ENCODE peak calls at places on chromosomes 12 and 14, in nine cellular contexts. W, T, Y, V, N, Z, H, S and I are unnamed samples.

GRCh38 chr12:617304-617915 is 45.8 kb downstream of the NINJ2 start:
- DNase-seq in W (no peak), T (no peak), Y (no peak), V (peak; percentile 37), N (no peak), Z (no peak), H (no peak), S (no peak), I (peak; percentile 74)

GRCh38 chr12:40946612-40947194 is 241.4 kb upstream of the PDZRN4 start:
- DNase-seq in W (no peak), T (peak; percentile 26), Y (no peak), V (no peak), N (no peak), Z (no peak), H (no peak), S (no peak), I (peak; percentile 4)

GRCh38 chr14:100498068-100498467 is 89.1 kb downstream of the BEGAIN start:
- DNase-seq in W (no peak), T (no peak), Y (no peak), V (no peak), N (no peak), Z (no peak), H (no peak), S (no peak), I (no peak)

GRCh38 chr14:35196571-35196970 is 74.2 kb downstream of the PRORP start:
- DNase-seq in W (no peak), T (no peak), Y (no peak), V (no peak), N (no peak), Z (no peak), H (no peak), S (no peak), I (no peak)

GRCh38 chr12:28550757-28551381 is 360.6 kb downstream of the CCDC91 start:
- DNase-seq in W (no peak), T (peak; percentile 23), Y (no peak), V (no peak), N (no peak), Z (no peak), H (no peak), S (no peak), I (no peak)

GRCh38 chr14:102249041-102249440 is 55.9 kb downstream of the MOK start:
- DNase-seq in W (no peak), T (no peak), Y (no peak), V (no peak), N (no peak), Z (no peak), H (no peak), S (no peak), I (no peak)

GRCh38 chr12:14769462-14769836 is 33.8 kb downstream of the WBP11 start:
- DNase-seq in W (no peak), T (peak; percentile 5), Y (no peak), V (no peak), N (peak; percentile 60), Z (no peak), H (peak; percentile 71), S (no peak), I (peak; percentile 45)

GRCh38 chr14:61581955-61582615 is 113.2 kb upstream of the HIF1A start:
- DNase-seq in W (no peak), T (no peak), Y (no peak), V (no peak), N (no peak), Z (no peak), H (no peak), S (no peak), I (no peak)

GRCh38 chr14:24367506-24368214 is at the start of gene NFATC4:
- DNase-seq in W (no peak), T (peak; percentile 89), Y (no peak), V (peak; percentile 87), N (peak; percentile 28), Z (no peak), H (peak; percentile 54), S (no peak), I (peak; percentile 80)

GRCh38 chr12:76810690-76811434 is 46.9 kb downstream of the ZDHHC17 start:
- DNase-seq in W (no peak), T (no peak), Y (no peak), V (no peak), N (no peak), Z (no peak), H (no peak), S (no peak), I (no peak)

GRCh38 chr12:23669691-23670090 is 279.8 kb downstream of the SOX5 start:
- DNase-seq in W (no peak), T (no peak), Y (no peak), V (no peak), N (no peak), Z (no peak), H (no peak), S (no peak), I (no peak)

GRCh38 chr12:3523058-3523457 is 32.1 kb downstream of the PRMT8 start:
- DNase-seq in W (no peak), T (no peak), Y (no peak), V (no peak), N (no peak), Z (no peak), H (no peak), S (no peak), I (no peak)

GRCh38 chr12:130316269-130316668 is 21.4 kb upstream of the PIWIL1 start:
- DNase-seq in W (no peak), T (no peak), Y (no peak), V (no peak), N (no peak), Z (no peak), H (no peak), S (no peak), I (no peak)

GRCh38 chr12:50753232-50753769 is 10.6 kb upstream of the ATF1 start:
- DNase-seq in W (no peak), T (no peak), Y (no peak), V (no peak), N (no peak), Z (no peak), H (no peak), S (no peak), I (no peak)

GRCh38 chr12:32450768-32451167 is 51.4 kb downstream of the FGD4 start:
- DNase-seq in W (no peak), T (no peak), Y (no peak), V (no peak), N (no peak), Z (no peak), H (no peak), S (no peak), I (no peak)

GRCh38 chr14:68663385-68664076 is 129.3 kb downstream of the ZFP36L1 start:
- DNase-seq in W (no peak), T (no peak), Y (no peak), V (no peak), N (peak; percentile 1), Z (peak; percentile 13), H (no peak), S (peak; percentile 82), I (no peak)

GRCh38 chr14:72962829-72963312 is 36.6 kb downstream of the DCAF4 start:
- DNase-seq in W (no peak), T (no peak), Y (no peak), V (no peak), N (no peak), Z (no peak), H (no peak), S (no peak), I (no peak)

GRCh38 chr12:42990387-42990786 is 400.8 kb upstream of the PRICKLE1 start:
- DNase-seq in W (no peak), T (no peak), Y (no peak), V (no peak), N (no peak), Z (no peak), H (no peak), S (no peak), I (no peak)

GRCh38 chr12:45599196-45599595 is 130.3 kb upstream of the ARID2 start:
- DNase-seq in W (no peak), T (no peak), Y (no peak), V (no peak), N (no peak), Z (no peak), H (no peak), S (no peak), I (no peak)

GRCh38 chr14:61256826-61257468 is 24.2 kb downstream of the TMEM30B start:
- DNase-seq in W (no peak), T (no peak), Y (no peak), V (peak; percentile 34), N (no peak), Z (no peak), H (no peak), S (no peak), I (no peak)

GRCh38 chr12:29309320-29309902 is 71.6 kb downstream of the ERGIC2 start:
- DNase-seq in W (no peak), T (peak; percentile 3), Y (no peak), V (no peak), N (no peak), Z (no peak), H (no peak), S (no peak), I (peak; percentile 9)

GRCh38 chr12:4214912-4215861 is 58.4 kb upstream of the CCND2 start:
- DNase-seq in W (no peak), T (no peak), Y (peak; percentile 6), V (no peak), N (peak; percentile 8), Z (no peak), H (no peak), S (peak; percentile 57), I (no peak)

GRCh38 chr12:119829439-119829838 is 47.7 kb downstream of the CIT start:
- DNase-seq in W (no peak), T (no peak), Y (no peak), V (no peak), N (no peak), Z (no peak), H (no peak), S (no peak), I (no peak)

GRCh38 chr12:5521456-5522325 is 89.8 kb downstream of the NTF3 start:
- DNase-seq in W (no peak), T (no peak), Y (no peak), V (no peak), N (no peak), Z (no peak), H (peak; percentile 32), S (no peak), I (no peak)

GRCh38 chr12:104720346-104721064 is 237.6 kb downstream of the SLC41A2 start:
- DNase-seq in W (no peak), T (no peak), Y (peak; percentile 67), V (no peak), N (no peak), Z (peak; percentile 38), H (no peak), S (peak; percentile 63), I (no peak)

GRCh38 chr14:75125617-75126016 is 1.2 kb downstream of the NEK9 start:
- DNase-seq in W (no peak), T (no peak), Y (no peak), V (no peak), N (no peak), Z (no peak), H (no peak), S (no peak), I (no peak)

GRCh38 chr12:102765736-102766135 is 151.3 kb downstream of the PAH start:
- DNase-seq in W (no peak), T (no peak), Y (no peak), V (no peak), N (no peak), Z (no peak), H (no peak), S (no peak), I (no peak)

GRCh38 chr12:15621140-15621539 is 168.0 kb downstream of the EPS8 start:
- DNase-seq in W (no peak), T (no peak), Y (no peak), V (no peak), N (no peak), Z (no peak), H (no peak), S (no peak), I (no peak)

GRCh38 chr12:118827047-118827446 is 154.3 kb upstream of the SRRM4 start:
- DNase-seq in W (no peak), T (no peak), Y (no peak), V (no peak), N (no peak), Z (no peak), H (no peak), S (no peak), I (no peak)

GRCh38 chr12:32230607-32230982 is 123.9 kb downstream of the BICD1 start:
- DNase-seq in W (no peak), T (no peak), Y (no peak), V (no peak), N (no peak), Z (no peak), H (no peak), S (no peak), I (no peak)

GRCh38 chr12:96035283-96036236 is at the start of gene LTA4H:
- DNase-seq in W (peak; percentile 97), T (peak; percentile 98), Y (peak; percentile 95), V (peak; percentile 96), N (peak; percentile 92), Z (peak; percentile 96), H (peak; percentile 98), S (peak; percentile 99), I (peak; percentile 79)